ENCODE peak calls at places on chromosome 16, in six cellular contexts. Z, W, M, N, I and S are unnamed samples.

GRCh38 chr16:8237452-8237851 is 352.9 kb downstream of the TMEM114 start:
- DNase-seq in N (no peak), I (no peak), Z (no peak), M (no peak), W (no peak), S (no peak)

GRCh38 chr16:11586375-11586855 is 304 bp downstream of the LITAF start:
- DNase-seq in N (no peak), W (no peak), I (no peak), M (no peak), Z (no peak), S (no peak)

GRCh38 chr16:47851026-47851610 is 304.7 kb downstream of the ABCC12 start:
- DNase-seq in I (no peak), N (no peak), M (no peak), Z (no peak), W (peak; percentile 35), S (no peak)

GRCh38 chr16:46947900-46948547 is 25.4 kb downstream of the DNAJA2 start:
- DNase-seq in Z (peak; percentile 43), W (no peak), I (no peak), M (no peak), N (peak; percentile 48), S (peak; percentile 56)

GRCh38 chr16:50300942-50301625 is 34.7 kb downstream of the ADCY7 start:
- DNase-seq in M (peak; percentile 27), Z (no peak), N (no peak), I (no peak), W (no peak), S (no peak)

GRCh38 chr16:85746431-85747227 is 4.3 kb downstream of the C16orf74 start:
- DNase-seq in Z (no peak), N (peak; percentile 15), M (no peak), W (no peak), I (no peak), S (peak; percentile 58)

GRCh38 chr16:85303354-85303883 is 191.1 kb upstream of the CIBAR2 start:
- DNase-seq in N (peak; percentile 17), M (peak; percentile 77), W (peak; percentile 53), I (peak; percentile 62), Z (peak; percentile 70), S (peak; percentile 85)

GRCh38 chr16:31876955-31877828 is 3.6 kb downstream of the ZNF267 start:
- DNase-seq in Z (no peak), M (no peak), N (peak; percentile 93), I (no peak), W (no peak), S (peak; percentile 76)

GRCh38 chr16:85055503-85056210 is 28.1 kb downstream of the KIAA0513 start:
- DNase-seq in M (peak; percentile 55), I (no peak), Z (no peak), N (no peak), W (no peak), S (peak; percentile 94)

GRCh38 chr16:51298800-51299199 is 147.7 kb upstream of the SALL1 start:
- DNase-seq in M (no peak), N (no peak), I (no peak), Z (no peak), W (no peak), S (no peak)

GRCh38 chr16:51971184-51971583 is 575.8 kb downstream of the TOX3 start:
- DNase-seq in I (no peak), W (no peak), Z (no peak), N (peak; percentile 5), M (no peak), S (no peak)

GRCh38 chr16:87608400-87608985 is 6.2 kb downstream of the JPH3 start:
- DNase-seq in W (no peak), I (peak; percentile 83), N (peak; percentile 56), M (peak; percentile 66), Z (no peak), S (peak; percentile 63)

GRCh38 chr16:15618392-15618791 is 24.6 kb downstream of the MARF1 start:
- DNase-seq in W (no peak), N (peak; percentile 35), M (no peak), Z (no peak), I (no peak), S (no peak)

GRCh38 chr16:27245276-27246231 is 23.0 kb downstream of the NSMCE1 start:
- DNase-seq in M (peak; percentile 39), N (peak; percentile 81), I (no peak), Z (peak; percentile 33), W (no peak), S (peak; percentile 74)

GRCh38 chr16:85781685-85782370 is 17.5 kb downstream of the EMC8 start:
- DNase-seq in M (peak; percentile 62), N (peak; percentile 63), W (peak; percentile 55), Z (peak; percentile 82), I (no peak), S (no peak)

GRCh38 chr16:67163164-67163902 is 1.2 kb upstream of the HSF4 start:
- DNase-seq in M (peak; percentile 60), Z (no peak), W (peak; percentile 71), I (no peak), N (peak; percentile 36), S (peak; percentile 61)

GRCh38 chr16:4594433-4595410 is 20.0 kb downstream of the UBALD1 start:
- DNase-seq in Z (no peak), M (no peak), I (no peak), N (no peak), W (no peak), S (no peak)

GRCh38 chr16:48323783-48324775 is 61.1 kb downstream of the SIAH1 start:
- DNase-seq in W (no peak), Z (no peak), N (no peak), M (no peak), I (no peak), S (no peak)

GRCh38 chr16:54985668-54986067 is 55.0 kb downstream of the IRX5 start:
- DNase-seq in M (no peak), N (no peak), W (no peak), Z (no peak), I (no peak), S (no peak)

GRCh38 chr16:69089091-69089912 is 16.2 kb upstream of the HAS3 start:
- DNase-seq in M (peak; percentile 6), Z (peak; percentile 79), N (no peak), I (peak; percentile 14), W (no peak), S (peak; percentile 41)

GRCh38 chr16:29961479-29962343 is at the start of gene TMEM219:
- DNase-seq in N (peak; percentile 88), I (peak; percentile 90), M (peak; percentile 97), W (peak; percentile 82), Z (peak; percentile 90), S (peak; percentile 91)
- TF ChIP-seq CTCF in N (peak; percentile 45), I (peak; percentile 48), M (peak; percentile 9), W (peak; percentile 51), Z (peak; percentile 33), S (peak; percentile 23)

DNA sequence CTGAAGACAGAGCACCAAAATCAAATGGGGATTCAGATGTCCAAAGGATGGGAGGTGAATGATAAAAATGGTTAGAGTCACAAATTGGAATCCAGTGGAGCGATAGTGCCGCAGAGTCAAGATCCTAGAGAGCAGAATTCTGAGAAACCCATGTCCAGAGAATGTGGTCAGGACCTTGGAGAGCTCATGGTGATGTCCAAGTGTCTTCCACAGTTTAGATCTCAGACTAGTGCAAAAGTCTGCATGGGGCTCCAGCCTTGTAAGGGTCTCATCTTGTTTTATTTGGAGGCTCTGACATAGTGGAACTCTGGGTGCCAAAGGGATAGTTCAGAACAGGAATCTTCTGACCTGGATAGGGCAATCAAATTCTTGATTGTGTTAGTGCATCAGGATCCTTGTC is 245.9 kb upstream of the HSBP1 start:
- DNase-seq in N (peak; percentile 22), Z (no peak), I (peak; percentile 10), M (no peak), W (no peak), S (no peak)
- TF ChIP-seq CTCF in N (no peak), Z (no peak), I (no peak), M (no peak), W (no peak), S (no peak)

GRCh38 chr16:1449201-1449788 is 4.9 kb upstream of the CCDC154 start:
- DNase-seq in N (no peak), M (no peak), W (no peak), Z (no peak), I (no peak), S (no peak)

GRCh38 chr16:1450841-1451240 is 6.5 kb upstream of the CCDC154 start:
- DNase-seq in M (no peak), I (no peak), N (no peak), Z (no peak), W (no peak), S (no peak)

GRCh38 chr16:1451702-1452392 is 7.5 kb upstream of the CCDC154 start:
- DNase-seq in N (no peak), I (no peak), Z (no peak), M (no peak), W (no peak), S (no peak)

GRCh38 chr16:1448536-1449116 is 4.3 kb upstream of the CCDC154 start:
- DNase-seq in I (no peak), W (no peak), M (no peak), Z (no peak), N (no peak), S (no peak)

DNA sequence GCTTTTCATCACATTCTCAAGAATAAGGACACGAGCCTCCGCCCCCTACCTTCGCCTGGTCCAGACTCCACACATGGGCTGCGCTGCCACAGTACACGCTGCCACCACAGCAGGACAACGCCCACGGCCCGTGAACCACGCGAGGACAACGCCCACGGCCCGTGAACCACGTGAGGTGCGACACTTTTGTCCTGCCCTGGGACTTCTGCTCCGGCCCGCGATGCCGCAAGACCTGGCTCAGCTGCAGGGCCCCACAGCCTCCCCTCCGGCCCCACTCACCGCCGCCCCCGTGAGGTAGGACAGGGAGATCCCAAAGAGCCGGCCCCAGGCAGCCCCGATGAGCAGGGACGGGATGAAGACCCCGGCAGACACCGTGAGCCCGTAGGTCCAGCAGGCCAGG is 5.9 kb upstream of the CCDC154 start:
- DNase-seq in M (no peak), N (no peak), I (no peak), Z (no peak), W (no peak), S (no peak)
- TF ChIP-seq CTCF in M (no peak), N (no peak), I (no peak), Z (no peak), W (no peak), S (no peak)

GRCh38 chr16:78474762-78475161 is 375.3 kb downstream of the WWOX start:
- DNase-seq in I (no peak), W (no peak), N (no peak), Z (no peak), M (no peak), S (no peak)

GRCh38 chr16:78479723-78480122 is 380.3 kb downstream of the WWOX start:
- DNase-seq in W (no peak), N (no peak), I (no peak), Z (no peak), M (no peak), S (no peak)

GRCh38 chr16:78480588-78480987 is 381.1 kb downstream of the WWOX start:
- DNase-seq in W (no peak), Z (no peak), M (no peak), N (no peak), I (no peak), S (no peak)

GRCh38 chr16:78483124-78483992 is 383.9 kb downstream of the WWOX start:
- DNase-seq in M (no peak), Z (peak; percentile 56), W (no peak), N (no peak), I (peak; percentile 14), S (no peak)

DNA sequence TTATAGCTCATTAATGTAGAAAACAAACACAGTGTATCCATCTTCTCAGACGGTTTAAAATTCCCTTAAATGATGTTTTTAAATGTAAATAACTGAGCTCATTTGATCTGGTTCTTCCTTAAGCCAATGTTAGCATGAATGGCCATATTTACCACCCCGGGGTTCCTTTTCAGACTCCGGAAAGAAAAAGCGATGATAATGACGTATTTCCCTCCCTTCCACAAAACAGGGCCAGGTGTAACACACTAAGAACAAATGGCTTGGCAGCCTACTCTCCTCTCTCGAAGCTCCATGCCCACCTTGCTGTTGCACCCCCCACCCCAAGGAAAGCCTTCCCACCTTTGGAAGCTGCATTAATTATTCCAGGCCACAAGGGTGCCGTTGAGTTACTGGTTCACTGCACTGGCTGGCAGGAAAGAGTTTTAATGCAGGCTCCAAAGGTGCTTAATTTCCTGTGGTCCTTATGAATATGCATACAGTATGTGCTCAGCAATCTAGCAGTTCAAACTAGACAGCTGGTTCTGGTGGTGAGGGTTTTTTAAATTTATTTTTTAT is 378.9 kb downstream of the WWOX start:
- DNase-seq in N (no peak), I (no peak), M (no peak), W (no peak), Z (no peak), S (peak; percentile 4)
- TF ChIP-seq CTCF in N (peak; percentile 34), I (peak; percentile 26), M (no peak), W (no peak), Z (peak; percentile 32), S (peak; percentile 32)